ENCODE peak calls at places on chromosome 9, in nine cellular contexts. V, O, W, K, U, N, B, S and H are unnamed samples.
A peak's percentile ranks its signal among the peaks of the same experiment; 100 is the strongest.

GRCh38 chr9:77512876-77513275 is 135.2 kb downstream of the GNA14 start:
- ATAC-seq in V (no peak), S (no peak), O (no peak), U (no peak), K (no peak), N (no peak), B (no peak), W (no peak), H (no peak)

GRCh38 chr9:1151691-1152090 is 101.5 kb downstream of the DMRT2 start:
- ATAC-seq in O (no peak), N (no peak), U (no peak), V (no peak), K (no peak), B (no peak), S (no peak), W (no peak), H (no peak)

GRCh38 chr9:110752766-110753165 is 84.2 kb downstream of the MUSK start:
- ATAC-seq in W (no peak), N (no peak), V (no peak), U (no peak), K (peak; percentile 91), O (peak; percentile 87), S (no peak), B (no peak), H (peak; percentile 92)

GRCh38 chr9:21611896-21612295 is 129.8 kb upstream of the IFNE start:
- ATAC-seq in W (peak; percentile 85), B (peak; percentile 87), K (peak; percentile 59), O (no peak), N (no peak), U (no peak), S (peak; percentile 87), V (peak; percentile 73), H (peak; percentile 94)

GRCh38 chr9:121883281-121884056 is 209.6 kb downstream of the TTLL11 start:
- ATAC-seq in O (no peak), W (peak; percentile 47), K (no peak), U (no peak), B (no peak), N (no peak), S (peak; percentile 46), V (peak; percentile 62), H (peak; percentile 36)

GRCh38 chr9:123434619-123435240 is 78.7 kb downstream of the CRB2 start:
- ATAC-seq in B (no peak), O (no peak), V (no peak), K (peak; percentile 50), N (no peak), W (no peak), S (no peak), U (no peak), H (no peak)

GRCh38 chr9:77856615-77857014 is 175.0 kb downstream of the GNAQ start:
- ATAC-seq in V (no peak), S (no peak), K (peak; percentile 68), U (no peak), N (no peak), B (no peak), W (no peak), O (no peak), H (no peak)

GRCh38 chr9:2026598-2026997 is 11.5 kb downstream of the SMARCA2 start:
- ATAC-seq in O (no peak), B (peak; percentile 7), U (peak; percentile 40), V (no peak), W (no peak), N (peak; percentile 36), S (peak; percentile 18), K (no peak), H (no peak)

GRCh38 chr9:114604974-114605373 is 6.1 kb upstream of the TMEM268 start:
- ATAC-seq in V (no peak), N (no peak), K (no peak), W (no peak), B (no peak), O (no peak), S (no peak), U (no peak), H (no peak)

GRCh38 chr9:17807670-17808282 is 228.9 kb downstream of the SH3GL2 start:
- ATAC-seq in W (no peak), N (no peak), V (no peak), K (no peak), S (no peak), B (no peak), U (no peak), O (no peak), H (no peak)

GRCh38 chr9:5455181-5455580 is 4.8 kb downstream of the CD274 start:
- ATAC-seq in U (peak; percentile 16), V (peak; percentile 87), W (peak; percentile 55), B (peak; percentile 69), K (peak; percentile 62), N (peak; percentile 46), O (no peak), S (no peak), H (peak; percentile 74)

GRCh38 chr9:101791938-101792337 is 53.5 kb upstream of the GRIN3A start:
- ATAC-seq in B (no peak), S (no peak), U (peak; percentile 41), O (no peak), N (no peak), K (peak; percentile 56), W (peak; percentile 51), V (peak; percentile 34), H (no peak)

GRCh38 chr9:137407590-137408300 is 15.2 kb downstream of the EXD3 start:
- ATAC-seq in S (no peak), U (no peak), B (no peak), V (no peak), K (no peak), O (no peak), W (no peak), N (peak; percentile 18), H (peak; percentile 3)

GRCh38 chr9:89714316-89714715 is 109.5 kb downstream of the GADD45G start:
- ATAC-seq in S (no peak), B (no peak), V (no peak), W (no peak), K (no peak), O (no peak), U (no peak), N (peak; percentile 36), H (peak; percentile 58)

GRCh38 chr9:18490591-18491370 is 16.8 kb downstream of the ADAMTSL1 start:
- ATAC-seq in N (no peak), O (peak; percentile 69), B (no peak), K (peak; percentile 75), U (no peak), S (no peak), V (no peak), W (no peak), H (no peak)

GRCh38 chr9:89444212-89444611 is 53.7 kb downstream of the SEMA4D start:
- ATAC-seq in N (no peak), S (peak; percentile 83), U (no peak), B (peak; percentile 67), W (peak; percentile 70), V (peak; percentile 70), O (no peak), K (no peak), H (no peak)

GRCh38 chr9:76115982-76116646 is 225.6 kb downstream of the PCSK5 start:
- ATAC-seq in S (no peak), W (no peak), V (peak; percentile 82), U (no peak), O (no peak), K (no peak), B (peak; percentile 90), N (no peak), H (no peak)

GRCh38 chr9:38670542-38671371 is 49.2 kb downstream of the FAM240B start:
- ATAC-seq in B (no peak), U (peak; percentile 63), O (no peak), V (no peak), W (no peak), K (no peak), S (no peak), N (no peak), H (no peak)

GRCh38 chr9:92648447-92649406 is 21.2 kb downstream of the IPPK start:
- ATAC-seq in U (no peak), N (no peak), V (no peak), O (no peak), W (no peak), S (no peak), B (no peak), K (no peak), H (peak; percentile 9)

GRCh38 chr9:98022447-98022846 is 34.1 kb upstream of the NANS start:
- ATAC-seq in W (no peak), B (no peak), O (no peak), K (no peak), V (no peak), S (no peak), N (no peak), U (no peak), H (peak; percentile 8)

GRCh38 chr9:75149841-75150241 is 61.5 kb downstream of the OSTF1 start:
- ATAC-seq in V (no peak), B (no peak), S (no peak), K (no peak), U (no peak), W (no peak), O (no peak), N (no peak), H (no peak)

GRCh38 chr9:105673850-105674387 is 11.7 kb downstream of the TAL2 start:
- ATAC-seq in V (no peak), B (no peak), S (no peak), O (no peak), W (no peak), K (no peak), U (no peak), N (no peak), H (no peak)

GRCh38 chr9:112945620-112946208 is 55.0 kb upstream of the SLC46A2 start:
- ATAC-seq in K (no peak), W (peak; percentile 49), V (no peak), B (peak; percentile 26), O (peak; percentile 65), U (peak; percentile 34), N (no peak), S (no peak), H (no peak)

GRCh38 chr9:88751781-88752180 is 216.8 kb downstream of the NXNL2 start:
- ATAC-seq in K (no peak), B (no peak), N (no peak), W (no peak), S (no peak), V (no peak), U (no peak), O (no peak), H (peak; percentile 20)

GRCh38 chr9:81474125-81474524 is 215.2 kb downstream of the TLE1 start:
- ATAC-seq in N (no peak), B (no peak), O (no peak), U (no peak), W (no peak), K (no peak), V (no peak), S (no peak), H (no peak)

GRCh38 chr9:85420750-85421149 is 321.0 kb downstream of the AGTPBP1 start:
- ATAC-seq in B (peak; percentile 47), N (no peak), U (no peak), K (no peak), W (no peak), S (peak; percentile 71), V (no peak), O (no peak), H (no peak)

GRCh38 chr9:77534376-77535057 is 113.6 kb downstream of the GNA14 start:
- ATAC-seq in W (no peak), B (no peak), V (no peak), O (no peak), U (no peak), N (no peak), S (no peak), K (peak; percentile 38), H (no peak)

GRCh38 chr9:121897140-121897539 is 196.0 kb downstream of the TTLL11 start:
- ATAC-seq in W (peak; percentile 45), K (no peak), N (no peak), B (no peak), O (peak; percentile 62), S (no peak), V (no peak), U (no peak), H (no peak)

GRCh38 chr9:127360829-127361228 is 36.1 kb upstream of the SLC2A8 start:
- ATAC-seq in W (no peak), B (peak; percentile 39), O (peak; percentile 87), V (peak; percentile 13), S (no peak), K (peak; percentile 33), N (no peak), U (no peak), H (peak; percentile 30)

GRCh38 chr9:97766092-97766491 is 69.0 kb upstream of the XPA start:
- ATAC-seq in W (no peak), K (peak; percentile 31), S (no peak), N (no peak), V (no peak), U (no peak), O (no peak), B (no peak), H (peak; percentile 78)

GRCh38 chr9:117528225-117528624 is 113.4 kb upstream of the ASTN2 start:
- ATAC-seq in N (peak; percentile 32), S (no peak), B (no peak), W (no peak), V (no peak), O (no peak), U (no peak), K (no peak), H (no peak)